ENCODE peak calls at places on chromosomes 13 and 19, in eight cellular contexts. B, T, H, Z, Y, F, C and P are unnamed samples.

GRCh38 chr19:5059191-5059579 is 90.3 kb downstream of the KDM4B start:
- DNase-seq in B (no peak), T (no peak), H (no peak), Z (no peak), Y (no peak), F (no peak), C (no peak), P (no peak)

GRCh38 chr19:31111741-31112140 is 237.5 kb downstream of the TSHZ3 start:
- DNase-seq in B (no peak), T (no peak), H (no peak), Z (no peak), Y (no peak), F (no peak), C (no peak), P (no peak)

GRCh38 chr13:97254809-97255208 is 32.7 kb downstream of the MBNL2 start:
- DNase-seq in B (no peak), T (peak), H (no peak), Z (no peak), Y (no peak), F (no peak), C (no peak), P (no peak)

GRCh38 chr13:99984134-99984462 is 2.5 kb downstream of the ZIC2 start:
- DNase-seq in B (no peak), T (no peak), H (no peak), Z (no peak), Y (no peak), F (no peak), C (no peak), P (no peak)

GRCh38 chr19:42207767-42208259 is 9.7 kb downstream of the DEDD2 start:
- DNase-seq in B (no peak), T (peak), H (peak), Z (no peak), Y (no peak), F (no peak), C (peak), P (no peak)

GRCh38 chr19:36060430-36060829 is 5.7 kb downstream of the WDR62 start:
- DNase-seq in B (no peak), T (peak), H (peak), Z (no peak), Y (no peak), F (peak), C (peak), P (no peak)

GRCh38 chr13:38346764-38347163 is 2.9 kb upstream of the UFM1 start:
- DNase-seq in B (peak), T (no peak), H (no peak), Z (no peak), Y (no peak), F (no peak), C (no peak), P (no peak)

GRCh38 chr13:74674701-74675100 is 540.5 kb upstream of the KLF12 start:
- DNase-seq in B (no peak), T (no peak), H (no peak), Z (no peak), Y (no peak), F (no peak), C (no peak), P (no peak)

GRCh38 chr19:8585894-8586750 is 8.9 kb upstream of the MYO1F start:
- DNase-seq in B (peak), T (peak), H (no peak), Z (peak), Y (peak), F (peak), C (no peak), P (no peak)

GRCh38 chr19:20503536-20503935 is 62.0 kb downstream of the ZNF737 start:
- DNase-seq in B (no peak), T (peak), H (no peak), Z (no peak), Y (no peak), F (no peak), C (no peak), P (no peak)

GRCh38 chr19:7067716-7068115 is 1.8 kb upstream of the ZNF557 start:
- DNase-seq in B (no peak), T (peak), H (no peak), Z (no peak), Y (no peak), F (no peak), C (no peak), P (no peak)

GRCh38 chr19:18366027-18366435 is 19.9 kb upstream of the GDF15 start:
- DNase-seq in B (no peak), T (peak), H (no peak), Z (no peak), Y (no peak), F (no peak), C (no peak), P (no peak)

GRCh38 chr19:3443840-3444694 is 36.3 kb downstream of the SMIM24 start:
- DNase-seq in B (no peak), T (peak), H (no peak), Z (no peak), Y (no peak), F (peak), C (no peak), P (no peak)

GRCh38 chr19:39254539-39255345 is 6.1 kb upstream of the IFNL4 start:
- DNase-seq in B (no peak), T (no peak), H (no peak), Z (no peak), Y (no peak), F (no peak), C (no peak), P (no peak)

GRCh38 chr13:26440111-26440510 is 117.4 kb upstream of the WASF3 start:
- DNase-seq in B (no peak), T (peak), H (no peak), Z (no peak), Y (no peak), F (no peak), C (no peak), P (no peak)

GRCh38 chr13:50130686-50131051 is 115.4 kb downstream of the KCNRG start:
- DNase-seq in B (no peak), T (peak), H (no peak), Z (no peak), Y (no peak), F (peak), C (peak), P (no peak)